ENCODE peak calls at places on chromosomes 7 and 10, in four cellular contexts. One of them, this sample, is unnamed.

GRCh38 chr10:78199019-78199418 is 165.4 kb downstream of the RPS24 start:
- DNase-seq in tibial nerve: no peak
- DNase-seq in erythroblast: no peak
- DNase-seq in Peyer's patch: no peak
- DNase-seq in this sample: no peak

GRCh38 chr10:82190432-82191260 is 315.7 kb downstream of the NRG3 start:
- DNase-seq in erythroblast: no peak
- DNase-seq in Peyer's patch: no peak
- DNase-seq in tibial nerve: no peak
- DNase-seq in this sample: no peak

GRCh38 chr10:35369049-35369760 is 32.9 kb downstream of the CCNY start:
- DNase-seq in erythroblast: no peak
- DNase-seq in tibial nerve: no peak
- DNase-seq in Peyer's patch: no peak
- DNase-seq in this sample: no peak

GRCh38 chr7:93720106-93720505 is 145.6 kb upstream of the CALCR start:
- DNase-seq in Peyer's patch: no peak
- DNase-seq in erythroblast: no peak
- DNase-seq in tibial nerve: no peak
- DNase-seq in this sample: no peak

GRCh38 chr7:154591544-154591943 is 411.4 kb downstream of the PAXIP1 start:
- DNase-seq in tibial nerve: no peak
- DNase-seq in erythroblast: no peak
- DNase-seq in Peyer's patch: no peak
- DNase-seq in this sample: peak

GRCh38 chr10:78996449-78997129 is 72.2 kb upstream of the ZMIZ1 start:
- DNase-seq in Peyer's patch: no peak
- DNase-seq in erythroblast: no peak
- DNase-seq in tibial nerve: no peak
- DNase-seq in this sample: no peak

GRCh38 chr7:387132-388022 is 97.4 kb downstream of the FOXL3 start:
- DNase-seq in tibial nerve: no peak
- DNase-seq in Peyer's patch: peak
- DNase-seq in erythroblast: no peak
- DNase-seq in this sample: no peak

GRCh38 chr7:157897686-157898085 is 560.9 kb downstream of the DNAJB6 start:
- DNase-seq in tibial nerve: no peak
- DNase-seq in erythroblast: no peak
- DNase-seq in Peyer's patch: no peak
- DNase-seq in this sample: no peak

GRCh38 chr7:1943326-1943725 is 273.2 kb downstream of the ELFN1 start:
- DNase-seq in Peyer's patch: no peak
- DNase-seq in erythroblast: no peak
- DNase-seq in tibial nerve: no peak
- DNase-seq in this sample: no peak

GRCh38 chr7:8149222-8149621 is 112.7 kb downstream of the ICA1 start:
- DNase-seq in tibial nerve: no peak
- DNase-seq in Peyer's patch: no peak
- DNase-seq in erythroblast: no peak
- DNase-seq in this sample: no peak

GRCh38 chr7:104328308-104328969 is at the start of gene LHFPL3:
- DNase-seq in tibial nerve: no peak
- DNase-seq in Peyer's patch: no peak
- DNase-seq in erythroblast: no peak
- DNase-seq in this sample: no peak

GRCh38 chr7:30379131-30379530 is 94.7 kb downstream of the ZNRF2 start:
- DNase-seq in Peyer's patch: no peak
- DNase-seq in erythroblast: no peak
- DNase-seq in tibial nerve: no peak
- DNase-seq in this sample: no peak

GRCh38 chr10:75195035-75195763 is 15.4 kb upstream of the VDAC2 start:
- DNase-seq in erythroblast: no peak
- DNase-seq in Peyer's patch: peak
- DNase-seq in tibial nerve: no peak
- DNase-seq in this sample: no peak

GRCh38 chr10:43237631-43238446 is 29.0 kb downstream of the RASGEF1A start:
- DNase-seq in Peyer's patch: peak
- DNase-seq in erythroblast: no peak
- DNase-seq in tibial nerve: no peak
- DNase-seq in this sample: peak

GRCh38 chr7:17044396-17044795 is 162.6 kb upstream of the AGR3 start:
- DNase-seq in Peyer's patch: no peak
- DNase-seq in tibial nerve: no peak
- DNase-seq in erythroblast: peak
- DNase-seq in this sample: no peak

GRCh38 chr10:15901889-15902288 is 41.6 kb upstream of the MINDY3 start:
- DNase-seq in Peyer's patch: no peak
- DNase-seq in erythroblast: no peak
- DNase-seq in tibial nerve: no peak
- DNase-seq in this sample: no peak

GRCh38 chr7:157482517-157483120 is 145.8 kb downstream of the DNAJB6 start:
- DNase-seq in Peyer's patch: no peak
- DNase-seq in erythroblast: peak
- DNase-seq in tibial nerve: no peak
- DNase-seq in this sample: no peak

GRCh38 chr7:100753750-100754149 is 20.4 kb downstream of the ZAN start:
- DNase-seq in Peyer's patch: no peak
- DNase-seq in tibial nerve: no peak
- DNase-seq in erythroblast: no peak
- DNase-seq in this sample: no peak

GRCh38 chr7:102914585-102914984 is 1.8 kb downstream of the LRRC17 start:
- DNase-seq in tibial nerve: peak
- DNase-seq in erythroblast: no peak
- DNase-seq in Peyer's patch: peak
- DNase-seq in this sample: peak
- TF ChIP-seq POLR2A in tibial nerve: no peak
- TF ChIP-seq POLR2A in erythroblast: no peak
- TF ChIP-seq POLR2A in Peyer's patch: no peak
- TF ChIP-seq POLR2A in this sample: no peak

DNA sequence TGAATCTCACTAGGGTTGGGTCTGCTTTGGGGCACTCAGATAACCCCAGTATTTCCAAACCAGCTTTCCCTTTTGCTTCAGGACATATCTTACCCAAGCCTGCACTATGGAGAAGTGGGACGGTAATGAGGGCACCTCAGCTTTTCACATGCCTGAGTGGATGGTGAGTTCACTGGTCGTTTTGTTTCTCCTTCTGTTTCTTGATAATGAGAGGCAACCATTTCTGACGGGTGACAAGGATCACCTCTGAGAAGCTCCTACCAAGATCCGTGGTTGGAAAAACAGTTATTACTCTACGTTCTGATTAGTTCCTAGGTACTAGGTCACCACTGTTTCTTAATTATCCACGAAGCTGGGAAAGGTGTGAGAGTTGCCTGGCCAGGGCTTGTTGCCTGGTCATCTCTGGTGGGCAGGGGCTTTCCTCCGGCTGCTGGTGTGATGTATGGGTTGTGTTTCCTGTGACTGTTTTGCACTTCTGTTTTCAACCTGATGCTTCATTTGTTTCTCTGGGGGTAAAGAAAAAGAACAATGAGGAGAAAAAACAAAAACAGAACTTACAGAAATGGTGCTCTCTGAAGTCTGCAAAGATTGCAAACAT is 65.7 kb upstream of the STRIP2 start:
- DNase-seq in erythroblast: no peak
- DNase-seq in Peyer's patch: no peak
- DNase-seq in tibial nerve: no peak
- DNase-seq in this sample: no peak
- TF ChIP-seq POLR2A in erythroblast: no peak
- TF ChIP-seq POLR2A in Peyer's patch: no peak
- TF ChIP-seq POLR2A in tibial nerve: no peak
- TF ChIP-seq POLR2A in this sample: no peak

GRCh38 chr10:109218207-109218606 is 705.1 kb downstream of the XPNPEP1 start:
- DNase-seq in Peyer's patch: no peak
- DNase-seq in tibial nerve: no peak
- DNase-seq in erythroblast: no peak
- DNase-seq in this sample: no peak
- TF ChIP-seq POLR2A in Peyer's patch: no peak
- TF ChIP-seq POLR2A in tibial nerve: no peak
- TF ChIP-seq POLR2A in erythroblast: no peak
- TF ChIP-seq POLR2A in this sample: no peak

DNA sequence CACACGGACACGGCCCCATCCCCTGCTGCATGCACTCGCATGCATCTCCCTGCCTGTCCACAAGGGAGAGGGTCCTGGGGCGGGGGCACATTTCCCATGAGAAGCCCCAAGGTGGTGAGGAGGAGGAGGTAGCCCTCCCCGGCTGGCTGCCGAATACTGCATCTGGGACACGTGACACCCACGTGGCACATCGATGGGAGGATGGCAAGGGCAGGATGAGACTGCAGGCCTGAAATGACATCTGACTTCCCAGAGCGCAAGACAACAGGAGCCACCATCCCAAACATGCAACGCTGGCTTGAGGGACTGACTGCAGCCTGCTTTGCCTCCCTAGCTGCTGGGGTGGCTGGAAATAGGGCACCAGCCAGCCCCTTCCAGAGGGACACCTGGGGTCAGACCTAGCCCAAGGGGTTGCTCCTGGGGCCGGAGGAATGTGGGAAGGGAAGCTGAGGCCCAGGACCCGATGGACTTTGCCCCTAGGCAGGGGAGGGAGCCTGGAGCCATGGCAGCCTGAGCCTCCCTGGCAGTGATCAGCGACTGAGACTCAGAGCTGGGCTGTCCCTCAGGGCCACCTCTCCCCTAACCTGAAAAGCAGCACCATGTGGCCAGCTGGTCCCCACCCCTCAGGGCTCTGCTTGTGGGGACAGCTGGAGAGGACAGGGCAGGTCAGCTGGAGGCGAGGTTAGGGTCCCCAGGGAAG is 16.1 kb downstream of the BUD23 start:
- DNase-seq in tibial nerve: no peak
- DNase-seq in Peyer's patch: no peak
- DNase-seq in erythroblast: no peak
- DNase-seq in this sample: no peak
- TF ChIP-seq POLR2A in tibial nerve: no peak
- TF ChIP-seq POLR2A in Peyer's patch: no peak
- TF ChIP-seq POLR2A in erythroblast: no peak
- TF ChIP-seq POLR2A in this sample: no peak

GRCh38 chr7:25852249-25852994 is 299.6 kb upstream of the NFE2L3 start:
- DNase-seq in erythroblast: no peak
- DNase-seq in Peyer's patch: peak
- DNase-seq in tibial nerve: peak
- DNase-seq in this sample: no peak

GRCh38 chr7:25854059-25854458 is 297.9 kb upstream of the NFE2L3 start:
- DNase-seq in erythroblast: no peak
- DNase-seq in tibial nerve: no peak
- DNase-seq in Peyer's patch: no peak
- DNase-seq in this sample: no peak

GRCh38 chr7:25856056-25856780 is 295.8 kb upstream of the NFE2L3 start:
- DNase-seq in erythroblast: peak
- DNase-seq in Peyer's patch: no peak
- DNase-seq in tibial nerve: no peak
- DNase-seq in this sample: peak

GRCh38 chr7:25852995-25853713 is 298.8 kb upstream of the NFE2L3 start:
- DNase-seq in tibial nerve: no peak
- DNase-seq in erythroblast: no peak
- DNase-seq in Peyer's patch: no peak
- DNase-seq in this sample: no peak

DNA sequence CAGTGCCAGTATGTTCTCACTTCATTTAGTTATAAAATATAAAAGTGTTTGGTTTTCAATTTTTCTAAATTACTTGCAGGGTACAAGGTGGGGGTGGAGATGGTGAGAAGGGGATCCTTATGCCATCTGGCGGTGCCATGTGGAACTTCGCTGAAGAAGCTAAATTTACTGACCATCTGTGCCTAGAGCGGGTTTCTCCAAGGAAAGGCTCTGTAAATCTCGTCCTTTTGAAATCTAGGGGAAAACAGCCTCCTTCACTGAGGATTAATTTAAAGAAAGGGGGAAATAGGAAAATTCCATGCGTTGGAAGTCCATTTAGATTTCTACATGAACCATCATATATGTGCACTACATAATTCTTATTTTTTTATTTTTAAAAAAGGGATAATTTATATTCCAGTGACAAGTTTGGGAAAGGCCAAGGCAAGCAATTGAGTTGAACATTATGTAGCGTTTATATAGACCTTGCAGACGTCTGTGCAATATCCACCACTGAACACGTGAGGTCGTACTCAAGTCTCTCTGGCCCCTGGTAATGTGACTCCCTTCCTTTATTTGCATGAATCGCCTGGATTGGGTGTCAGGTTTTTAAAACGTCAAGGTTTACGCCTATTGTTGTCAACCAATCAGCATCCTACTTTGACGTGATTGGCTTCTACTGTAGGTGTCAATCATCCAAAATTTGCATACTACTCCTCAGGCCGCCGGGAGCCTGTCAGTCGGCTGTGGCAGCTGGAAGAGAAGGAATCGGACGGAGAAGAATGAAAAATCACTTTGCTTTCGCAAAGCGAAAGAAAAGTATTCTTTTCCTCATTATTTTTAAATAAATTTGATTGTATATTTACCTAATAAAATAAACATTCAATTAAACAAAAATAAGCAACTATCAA is 297.1 kb upstream of the NFE2L3 start:
- DNase-seq in Peyer's patch: peak
- DNase-seq in erythroblast: peak
- DNase-seq in tibial nerve: peak
- DNase-seq in this sample: peak
- TF ChIP-seq POLR2A in Peyer's patch: peak
- TF ChIP-seq POLR2A in erythroblast: no peak
- TF ChIP-seq POLR2A in tibial nerve: peak
- TF ChIP-seq POLR2A in this sample: no peak

GRCh38 chr10:102151774-102152544 is at the start of gene NOLC1:
- DNase-seq in erythroblast: peak
- DNase-seq in Peyer's patch: peak
- DNase-seq in tibial nerve: peak
- DNase-seq in this sample: peak
- TF ChIP-seq POLR2A in erythroblast: peak
- TF ChIP-seq POLR2A in Peyer's patch: peak
- TF ChIP-seq POLR2A in tibial nerve: peak
- TF ChIP-seq POLR2A in this sample: no peak

GRCh38 chr10:102796407-102797176 is 40.6 kb downstream of the CYP17A1 start:
- DNase-seq in Peyer's patch: peak
- DNase-seq in erythroblast: peak
- DNase-seq in tibial nerve: peak
- DNase-seq in this sample: peak
- TF ChIP-seq POLR2A in Peyer's patch: no peak
- TF ChIP-seq POLR2A in erythroblast: peak
- TF ChIP-seq POLR2A in tibial nerve: peak
- TF ChIP-seq POLR2A in this sample: no peak

DNA sequence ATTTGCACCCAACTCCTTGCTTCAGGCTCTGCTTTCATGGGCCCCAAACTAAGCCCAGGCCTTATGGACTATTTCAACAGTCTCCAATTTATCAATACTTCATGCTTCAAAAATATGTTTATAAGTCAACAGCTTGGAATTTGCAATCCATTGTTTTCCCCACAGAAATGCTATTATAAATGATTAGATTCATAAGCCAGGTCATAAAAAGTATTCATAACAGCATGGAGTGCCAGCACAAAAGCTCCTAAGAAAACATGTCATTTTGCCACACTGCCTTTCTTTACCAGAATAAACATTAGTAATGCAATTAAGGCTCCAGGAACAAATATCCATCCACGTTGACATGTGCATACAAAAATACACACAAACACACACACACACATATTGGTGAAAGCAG is 30.1 kb downstream of the OSBPL3 start:
- DNase-seq in erythroblast: no peak
- DNase-seq in tibial nerve: no peak
- DNase-seq in Peyer's patch: no peak
- DNase-seq in this sample: no peak
- TF ChIP-seq POLR2A in erythroblast: no peak
- TF ChIP-seq POLR2A in tibial nerve: no peak
- TF ChIP-seq POLR2A in Peyer's patch: no peak
- TF ChIP-seq POLR2A in this sample: no peak

GRCh38 chr7:148556892-148557291 is 33.7 kb upstream of the C7orf33 start:
- DNase-seq in tibial nerve: no peak
- DNase-seq in erythroblast: no peak
- DNase-seq in Peyer's patch: no peak
- DNase-seq in this sample: no peak
- TF ChIP-seq POLR2A in tibial nerve: no peak
- TF ChIP-seq POLR2A in erythroblast: no peak
- TF ChIP-seq POLR2A in Peyer's patch: no peak
- TF ChIP-seq POLR2A in this sample: no peak